ENCODE peak calls at places on chromosomes 2 and 18, in nine cellular contexts. One of them, this sample, is unnamed.

GRCh38 chr18:11310476-11311086 is 161.2 kb upstream of the PIEZO2 start:
- DNase-seq in cardiac muscle cell: peak
- DNase-seq in iPS DF 6.9: peak
- DNase-seq in aorta: no peak
- DNase-seq in mesendoderm: peak
- DNase-seq in heart left ventricle: no peak
- DNase-seq in thoracic aorta: no peak
- DNase-seq in suprapubic skin: no peak
- DNase-seq in HCT116: peak
- DNase-seq in this sample: no peak

GRCh38 chr2:217673555-217674088 is 329.2 kb downstream of the TNS1 start:
- DNase-seq in heart left ventricle: no peak
- DNase-seq in iPS DF 6.9: no peak
- DNase-seq in mesendoderm: no peak
- DNase-seq in aorta: no peak
- DNase-seq in suprapubic skin: no peak
- DNase-seq in thoracic aorta: no peak
- DNase-seq in HCT116: no peak
- DNase-seq in cardiac muscle cell: no peak
- DNase-seq in this sample: no peak

GRCh38 chr2:7111626-7112025 is 194.4 kb downstream of the RNF144A start:
- DNase-seq in cardiac muscle cell: no peak
- DNase-seq in mesendoderm: peak
- DNase-seq in HCT116: no peak
- DNase-seq in iPS DF 6.9: no peak
- DNase-seq in heart left ventricle: no peak
- DNase-seq in suprapubic skin: no peak
- DNase-seq in thoracic aorta: no peak
- DNase-seq in aorta: no peak
- DNase-seq in this sample: no peak

GRCh38 chr18:68504441-68505221 is 210.3 kb downstream of the TMX3 start:
- DNase-seq in thoracic aorta: no peak
- DNase-seq in suprapubic skin: no peak
- DNase-seq in iPS DF 6.9: no peak
- DNase-seq in HCT116: no peak
- DNase-seq in heart left ventricle: no peak
- DNase-seq in mesendoderm: no peak
- DNase-seq in aorta: no peak
- DNase-seq in cardiac muscle cell: no peak
- DNase-seq in this sample: no peak

GRCh38 chr2:109482371-109482841 is 131.4 kb downstream of the SEPTIN10 start:
- DNase-seq in HCT116: no peak
- DNase-seq in iPS DF 6.9: no peak
- DNase-seq in mesendoderm: no peak
- DNase-seq in suprapubic skin: no peak
- DNase-seq in thoracic aorta: no peak
- DNase-seq in heart left ventricle: no peak
- DNase-seq in aorta: peak
- DNase-seq in cardiac muscle cell: no peak
- DNase-seq in this sample: no peak

GRCh38 chr18:12628706-12629702 is 28.9 kb downstream of the SPIRE1 start:
- DNase-seq in iPS DF 6.9: no peak
- DNase-seq in thoracic aorta: no peak
- DNase-seq in mesendoderm: no peak
- DNase-seq in aorta: no peak
- DNase-seq in suprapubic skin: no peak
- DNase-seq in cardiac muscle cell: no peak
- DNase-seq in HCT116: no peak
- DNase-seq in heart left ventricle: no peak
- DNase-seq in this sample: no peak

GRCh38 chr2:224861266-224861665 is 145.1 kb upstream of the CCDC195 start:
- DNase-seq in cardiac muscle cell: no peak
- DNase-seq in iPS DF 6.9: no peak
- DNase-seq in heart left ventricle: no peak
- DNase-seq in mesendoderm: no peak
- DNase-seq in aorta: no peak
- DNase-seq in thoracic aorta: no peak
- DNase-seq in suprapubic skin: no peak
- DNase-seq in HCT116: no peak
- DNase-seq in this sample: no peak

GRCh38 chr2:15749460-15750432 is 158.1 kb downstream of the DDX1 start:
- DNase-seq in suprapubic skin: no peak
- DNase-seq in aorta: no peak
- DNase-seq in mesendoderm: no peak
- DNase-seq in HCT116: no peak
- DNase-seq in heart left ventricle: no peak
- DNase-seq in iPS DF 6.9: no peak
- DNase-seq in thoracic aorta: no peak
- DNase-seq in cardiac muscle cell: no peak
- DNase-seq in this sample: no peak

GRCh38 chr2:228545749-228546148 is 364.3 kb upstream of the SPHKAP start:
- DNase-seq in HCT116: no peak
- DNase-seq in aorta: no peak
- DNase-seq in suprapubic skin: no peak
- DNase-seq in cardiac muscle cell: peak
- DNase-seq in mesendoderm: peak
- DNase-seq in iPS DF 6.9: no peak
- DNase-seq in heart left ventricle: no peak
- DNase-seq in thoracic aorta: no peak
- DNase-seq in this sample: no peak

GRCh38 chr2:10688921-10689807 is 611 bp downstream of the NOL10 start:
- DNase-seq in heart left ventricle: peak
- DNase-seq in thoracic aorta: no peak
- DNase-seq in cardiac muscle cell: peak
- DNase-seq in mesendoderm: no peak
- DNase-seq in aorta: peak
- DNase-seq in HCT116: no peak
- DNase-seq in iPS DF 6.9: no peak
- DNase-seq in suprapubic skin: no peak
- DNase-seq in this sample: peak

GRCh38 chr2:168394262-168394661 is 61.8 kb upstream of the CERS6 start:
- DNase-seq in heart left ventricle: no peak
- DNase-seq in suprapubic skin: no peak
- DNase-seq in cardiac muscle cell: no peak
- DNase-seq in iPS DF 6.9: no peak
- DNase-seq in HCT116: no peak
- DNase-seq in thoracic aorta: no peak
- DNase-seq in aorta: no peak
- DNase-seq in mesendoderm: no peak
- DNase-seq in this sample: no peak

GRCh38 chr18:27175914-27176313 is 9.2 kb downstream of the CHST9 start:
- DNase-seq in thoracic aorta: no peak
- DNase-seq in suprapubic skin: no peak
- DNase-seq in iPS DF 6.9: no peak
- DNase-seq in HCT116: no peak
- DNase-seq in aorta: no peak
- DNase-seq in cardiac muscle cell: peak
- DNase-seq in heart left ventricle: no peak
- DNase-seq in mesendoderm: peak
- DNase-seq in this sample: no peak

GRCh38 chr2:10233131-10234012 is 69.3 kb upstream of the HPCAL1 start:
- DNase-seq in suprapubic skin: peak
- DNase-seq in mesendoderm: no peak
- DNase-seq in iPS DF 6.9: no peak
- DNase-seq in thoracic aorta: no peak
- DNase-seq in cardiac muscle cell: no peak
- DNase-seq in HCT116: no peak
- DNase-seq in aorta: no peak
- DNase-seq in heart left ventricle: no peak
- DNase-seq in this sample: no peak

GRCh38 chr2:18719978-18720775 is 130.8 kb upstream of the NT5C1B start:
- DNase-seq in mesendoderm: peak
- DNase-seq in heart left ventricle: no peak
- DNase-seq in HCT116: no peak
- DNase-seq in aorta: no peak
- DNase-seq in iPS DF 6.9: no peak
- DNase-seq in thoracic aorta: no peak
- DNase-seq in cardiac muscle cell: no peak
- DNase-seq in suprapubic skin: no peak
- DNase-seq in this sample: no peak

GRCh38 chr18:21820035-21820810 is 79.6 kb downstream of the MIB1 start:
- DNase-seq in HCT116: peak
- DNase-seq in aorta: no peak
- DNase-seq in iPS DF 6.9: no peak
- DNase-seq in mesendoderm: peak
- DNase-seq in suprapubic skin: no peak
- DNase-seq in thoracic aorta: no peak
- DNase-seq in heart left ventricle: no peak
- DNase-seq in cardiac muscle cell: peak
- DNase-seq in this sample: no peak

GRCh38 chr2:236718207-236718992 is 148.8 kb downstream of the ACKR3 start:
- DNase-seq in heart left ventricle: no peak
- DNase-seq in cardiac muscle cell: no peak
- DNase-seq in iPS DF 6.9: no peak
- DNase-seq in mesendoderm: no peak
- DNase-seq in suprapubic skin: no peak
- DNase-seq in thoracic aorta: no peak
- DNase-seq in aorta: no peak
- DNase-seq in HCT116: no peak
- DNase-seq in this sample: no peak

DNA sequence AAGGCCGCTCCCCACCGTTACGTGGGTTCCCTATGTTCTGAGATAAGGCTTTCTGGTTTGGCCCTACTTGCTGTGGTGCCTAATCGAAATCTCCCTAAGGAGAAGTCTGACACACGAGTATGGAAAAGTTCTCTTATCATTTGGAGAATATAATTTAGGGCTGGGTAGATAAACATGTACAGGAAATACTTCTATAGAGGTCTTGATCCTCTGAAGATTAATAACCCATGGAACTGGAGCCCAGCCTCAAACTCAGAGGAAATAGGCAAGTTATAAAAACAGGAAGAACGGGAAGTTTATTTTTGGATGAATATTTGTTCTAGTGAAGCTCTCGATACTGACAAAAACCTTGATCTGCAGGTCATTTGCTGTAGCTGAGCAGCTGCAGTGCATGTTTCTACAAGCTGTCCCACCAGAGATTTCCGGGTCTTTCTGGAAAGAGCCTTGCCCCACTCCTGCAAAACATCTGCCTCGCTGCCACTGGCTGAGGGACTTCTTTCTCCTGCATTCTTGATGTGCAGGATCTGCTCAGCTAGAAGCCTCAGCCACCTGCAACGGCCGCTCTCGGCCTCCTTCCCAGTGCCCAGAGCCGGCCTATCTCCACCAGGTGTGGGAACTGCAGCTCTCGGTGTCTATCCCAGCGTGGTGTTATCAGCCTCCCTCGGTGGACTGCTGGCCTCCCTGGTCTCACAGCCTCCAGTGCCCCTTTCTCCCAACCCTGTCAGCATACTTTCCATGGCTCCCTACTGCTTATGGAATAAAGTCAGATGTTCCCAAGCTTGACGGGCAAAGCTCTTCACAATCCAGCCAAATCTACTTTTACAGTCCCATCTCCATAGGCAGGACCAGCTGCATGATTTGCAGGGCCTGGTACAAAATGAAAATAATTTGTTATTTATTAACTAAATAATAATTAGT is 48.6 kb downstream of the SPRED2 start:
- DNase-seq in suprapubic skin: no peak
- DNase-seq in mesendoderm: no peak
- DNase-seq in HCT116: no peak
- DNase-seq in cardiac muscle cell: no peak
- DNase-seq in iPS DF 6.9: no peak
- DNase-seq in heart left ventricle: no peak
- DNase-seq in aorta: no peak
- DNase-seq in thoracic aorta: no peak
- DNase-seq in this sample: no peak
- H3K4me3 ChIP-seq in suprapubic skin: no peak
- H3K4me3 ChIP-seq in mesendoderm: no peak
- H3K4me3 ChIP-seq in HCT116: peak
- H3K4me3 ChIP-seq in cardiac muscle cell: no peak
- H3K4me3 ChIP-seq in iPS DF 6.9: no peak
- H3K4me3 ChIP-seq in heart left ventricle: no peak
- H3K4me3 ChIP-seq in aorta: no peak
- H3K4me3 ChIP-seq in thoracic aorta: peak
- H3K4me3 ChIP-seq in this sample: no peak

GRCh38 chr2:130837175-130837810 is 579 bp downstream of the ARHGEF4 start:
- DNase-seq in thoracic aorta: no peak
- DNase-seq in suprapubic skin: no peak
- DNase-seq in iPS DF 6.9: no peak
- DNase-seq in mesendoderm: no peak
- DNase-seq in aorta: no peak
- DNase-seq in cardiac muscle cell: no peak
- DNase-seq in HCT116: no peak
- DNase-seq in heart left ventricle: peak
- DNase-seq in this sample: peak
- H3K27ac ChIP-seq in thoracic aorta: no peak
- H3K27ac ChIP-seq in suprapubic skin: peak
- H3K27ac ChIP-seq in iPS DF 6.9: no peak
- H3K27ac ChIP-seq in mesendoderm: no peak
- H3K27ac ChIP-seq in aorta: no peak
- H3K27ac ChIP-seq in cardiac muscle cell: no peak
- H3K27ac ChIP-seq in HCT116: peak
- H3K27ac ChIP-seq in heart left ventricle: no peak
- H3K27ac ChIP-seq in this sample: no peak

GRCh38 chr2:286774-287392 is 1.0 kb downstream of the ALKAL2 start:
- DNase-seq in aorta: no peak
- DNase-seq in thoracic aorta: no peak
- DNase-seq in cardiac muscle cell: no peak
- DNase-seq in HCT116: no peak
- DNase-seq in mesendoderm: peak
- DNase-seq in iPS DF 6.9: no peak
- DNase-seq in heart left ventricle: no peak
- DNase-seq in suprapubic skin: no peak
- DNase-seq in this sample: no peak
- H3K4me3 ChIP-seq in aorta: no peak
- H3K4me3 ChIP-seq in thoracic aorta: peak
- H3K4me3 ChIP-seq in cardiac muscle cell: peak
- H3K4me3 ChIP-seq in HCT116: no peak
- H3K4me3 ChIP-seq in mesendoderm: no peak
- H3K4me3 ChIP-seq in iPS DF 6.9: peak
- H3K4me3 ChIP-seq in heart left ventricle: peak
- H3K4me3 ChIP-seq in suprapubic skin: peak
- H3K4me3 ChIP-seq in this sample: peak

GRCh38 chr2:96522304-96523203 is 14.0 kb upstream of the ARID5A start:
- DNase-seq in HCT116: no peak
- DNase-seq in thoracic aorta: no peak
- DNase-seq in cardiac muscle cell: no peak
- DNase-seq in suprapubic skin: no peak
- DNase-seq in iPS DF 6.9: no peak
- DNase-seq in mesendoderm: no peak
- DNase-seq in heart left ventricle: no peak
- DNase-seq in aorta: peak
- DNase-seq in this sample: no peak

GRCh38 chr2:96523659-96524481 is 12.7 kb upstream of the ARID5A start:
- DNase-seq in iPS DF 6.9: no peak
- DNase-seq in mesendoderm: no peak
- DNase-seq in suprapubic skin: no peak
- DNase-seq in heart left ventricle: no peak
- DNase-seq in thoracic aorta: no peak
- DNase-seq in HCT116: no peak
- DNase-seq in aorta: peak
- DNase-seq in cardiac muscle cell: no peak
- DNase-seq in this sample: no peak

GRCh38 chr2:96520697-96521096 is 15.5 kb upstream of the NEURL3 start:
- DNase-seq in thoracic aorta: no peak
- DNase-seq in mesendoderm: no peak
- DNase-seq in HCT116: no peak
- DNase-seq in heart left ventricle: no peak
- DNase-seq in aorta: no peak
- DNase-seq in iPS DF 6.9: no peak
- DNase-seq in cardiac muscle cell: no peak
- DNase-seq in suprapubic skin: no peak
- DNase-seq in this sample: no peak

GRCh38 chr2:96520231-96520630 is 15.1 kb upstream of the NEURL3 start:
- DNase-seq in cardiac muscle cell: no peak
- DNase-seq in HCT116: no peak
- DNase-seq in heart left ventricle: no peak
- DNase-seq in mesendoderm: no peak
- DNase-seq in aorta: peak
- DNase-seq in thoracic aorta: no peak
- DNase-seq in suprapubic skin: no peak
- DNase-seq in iPS DF 6.9: no peak
- DNase-seq in this sample: no peak

GRCh38 chr2:96521219-96521618 is 15.3 kb upstream of the ARID5A start:
- DNase-seq in iPS DF 6.9: no peak
- DNase-seq in cardiac muscle cell: no peak
- DNase-seq in HCT116: no peak
- DNase-seq in suprapubic skin: no peak
- DNase-seq in aorta: peak
- DNase-seq in thoracic aorta: no peak
- DNase-seq in mesendoderm: no peak
- DNase-seq in heart left ventricle: no peak
- DNase-seq in this sample: no peak
- H3K27ac ChIP-seq in iPS DF 6.9: no peak
- H3K27ac ChIP-seq in cardiac muscle cell: no peak
- H3K27ac ChIP-seq in HCT116: no peak
- H3K27ac ChIP-seq in suprapubic skin: no peak
- H3K27ac ChIP-seq in aorta: no peak
- H3K27ac ChIP-seq in thoracic aorta: no peak
- H3K27ac ChIP-seq in mesendoderm: no peak
- H3K27ac ChIP-seq in heart left ventricle: no peak
- H3K27ac ChIP-seq in this sample: no peak